ENCODE peak calls at places on chromosomes 2 and 18, in six cellular contexts. One of them, this sample, is unnamed.

GRCh38 chr2:127771756-127772155 is 39.2 kb downstream of the WDR33 start:
- DNase-seq in bronchial epithelial cell: peak
- DNase-seq in SK-N-DZ: no peak
- DNase-seq in GM20000: no peak
- DNase-seq in lower lobe of right lung: no peak
- DNase-seq in brain microvascular endothelial cell: peak
- DNase-seq in this sample: no peak

GRCh38 chr2:167383610-167384194 is 495.4 kb downstream of the XIRP2 start:
- DNase-seq in bronchial epithelial cell: no peak
- DNase-seq in SK-N-DZ: no peak
- DNase-seq in GM20000: no peak
- DNase-seq in lower lobe of right lung: no peak
- DNase-seq in brain microvascular endothelial cell: no peak
- DNase-seq in this sample: no peak

GRCh38 chr2:45782968-45783367 is 131.5 kb downstream of the PRKCE start:
- DNase-seq in bronchial epithelial cell: no peak
- DNase-seq in SK-N-DZ: peak
- DNase-seq in GM20000: no peak
- DNase-seq in lower lobe of right lung: no peak
- DNase-seq in brain microvascular endothelial cell: no peak
- DNase-seq in this sample: no peak

GRCh38 chr2:68921646-68922045 is 31.0 kb downstream of the GKN2 start:
- DNase-seq in bronchial epithelial cell: peak
- DNase-seq in SK-N-DZ: no peak
- DNase-seq in GM20000: no peak
- DNase-seq in lower lobe of right lung: no peak
- DNase-seq in brain microvascular endothelial cell: peak
- DNase-seq in this sample: no peak

GRCh38 chr2:109135572-109136185 is 6.7 kb downstream of the SH3RF3 start:
- DNase-seq in bronchial epithelial cell: no peak
- DNase-seq in SK-N-DZ: no peak
- DNase-seq in GM20000: no peak
- DNase-seq in lower lobe of right lung: no peak
- DNase-seq in brain microvascular endothelial cell: no peak
- DNase-seq in this sample: no peak

GRCh38 chr18:35818353-35818667 is 154.2 kb upstream of the RMP24 start:
- DNase-seq in bronchial epithelial cell: no peak
- DNase-seq in SK-N-DZ: no peak
- DNase-seq in GM20000: no peak
- DNase-seq in lower lobe of right lung: no peak
- DNase-seq in brain microvascular endothelial cell: no peak
- DNase-seq in this sample: no peak

GRCh38 chr2:229297284-229297683 is 26.2 kb upstream of the PID1 start:
- DNase-seq in bronchial epithelial cell: peak
- DNase-seq in SK-N-DZ: no peak
- DNase-seq in GM20000: no peak
- DNase-seq in lower lobe of right lung: no peak
- DNase-seq in brain microvascular endothelial cell: no peak
- DNase-seq in this sample: no peak

GRCh38 chr2:238883315-238884004 is 35.6 kb downstream of the TWIST2 start:
- DNase-seq in bronchial epithelial cell: no peak
- DNase-seq in SK-N-DZ: no peak
- DNase-seq in GM20000: no peak
- DNase-seq in lower lobe of right lung: no peak
- DNase-seq in brain microvascular endothelial cell: no peak
- DNase-seq in this sample: no peak

GRCh38 chr18:8948471-8949149 is 153.9 kb upstream of the NDUFV2 start:
- DNase-seq in bronchial epithelial cell: peak
- DNase-seq in SK-N-DZ: peak
- DNase-seq in GM20000: no peak
- DNase-seq in lower lobe of right lung: no peak
- DNase-seq in brain microvascular endothelial cell: peak
- DNase-seq in this sample: no peak

GRCh38 chr2:154934213-154934612 is 235.7 kb downstream of the KCNJ3 start:
- DNase-seq in bronchial epithelial cell: no peak
- DNase-seq in SK-N-DZ: no peak
- DNase-seq in GM20000: no peak
- DNase-seq in lower lobe of right lung: no peak
- DNase-seq in brain microvascular endothelial cell: no peak
- DNase-seq in this sample: no peak

GRCh38 chr18:21361297-21361880 is 119.4 kb downstream of the GREB1L start:
- DNase-seq in bronchial epithelial cell: no peak
- DNase-seq in SK-N-DZ: peak
- DNase-seq in GM20000: no peak
- DNase-seq in lower lobe of right lung: no peak
- DNase-seq in brain microvascular endothelial cell: no peak
- DNase-seq in this sample: no peak

GRCh38 chr2:201532686-201533304 is 81.3 kb downstream of the STRADB start:
- DNase-seq in bronchial epithelial cell: peak
- DNase-seq in SK-N-DZ: no peak
- DNase-seq in GM20000: peak
- DNase-seq in lower lobe of right lung: no peak
- DNase-seq in brain microvascular endothelial cell: peak
- DNase-seq in this sample: no peak

GRCh38 chr2:100548771-100549170 is 14.0 kb upstream of the PDCL3 start:
- DNase-seq in bronchial epithelial cell: no peak
- DNase-seq in SK-N-DZ: no peak
- DNase-seq in GM20000: no peak
- DNase-seq in lower lobe of right lung: no peak
- DNase-seq in brain microvascular endothelial cell: no peak
- DNase-seq in this sample: no peak

GRCh38 chr2:180258041-180258537 is 251.0 kb upstream of the CWC22 start:
- DNase-seq in bronchial epithelial cell: no peak
- DNase-seq in SK-N-DZ: no peak
- DNase-seq in GM20000: no peak
- DNase-seq in lower lobe of right lung: no peak
- DNase-seq in brain microvascular endothelial cell: no peak
- DNase-seq in this sample: no peak

GRCh38 chr2:29117636-29118303 is 2.6 kb downstream of the CLIP4 start:
- DNase-seq in bronchial epithelial cell: peak
- DNase-seq in SK-N-DZ: no peak
- DNase-seq in GM20000: no peak
- DNase-seq in lower lobe of right lung: no peak
- DNase-seq in brain microvascular endothelial cell: no peak
- DNase-seq in this sample: no peak

GRCh38 chr2:105912081-105912480 is 167.4 kb downstream of the NCK2 start:
- DNase-seq in bronchial epithelial cell: peak
- DNase-seq in SK-N-DZ: no peak
- DNase-seq in GM20000: no peak
- DNase-seq in lower lobe of right lung: no peak
- DNase-seq in brain microvascular endothelial cell: no peak
- DNase-seq in this sample: no peak

GRCh38 chr2:11582526-11583202 is 48.8 kb downstream of the GREB1 start:
- DNase-seq in bronchial epithelial cell: peak
- DNase-seq in SK-N-DZ: peak
- DNase-seq in GM20000: peak
- DNase-seq in lower lobe of right lung: no peak
- DNase-seq in brain microvascular endothelial cell: peak
- DNase-seq in this sample: peak

GRCh38 chr2:212841426-212841825 is 302.8 kb upstream of the ERBB4 start:
- DNase-seq in bronchial epithelial cell: no peak
- DNase-seq in SK-N-DZ: no peak
- DNase-seq in GM20000: no peak
- DNase-seq in lower lobe of right lung: no peak
- DNase-seq in brain microvascular endothelial cell: no peak
- DNase-seq in this sample: no peak

GRCh38 chr2:29110916-29111315 is 4.3 kb upstream of the CLIP4 start:
- DNase-seq in bronchial epithelial cell: peak
- DNase-seq in SK-N-DZ: no peak
- DNase-seq in GM20000: peak
- DNase-seq in lower lobe of right lung: no peak
- DNase-seq in brain microvascular endothelial cell: no peak
- DNase-seq in this sample: no peak

GRCh38 chr2:103808814-103809213 is 1045.1 kb upstream of the POU3F3 start:
- DNase-seq in bronchial epithelial cell: no peak
- DNase-seq in SK-N-DZ: no peak
- DNase-seq in GM20000: no peak
- DNase-seq in lower lobe of right lung: no peak
- DNase-seq in brain microvascular endothelial cell: no peak
- DNase-seq in this sample: no peak

GRCh38 chr2:221822416-221822815 is 250.3 kb upstream of the EPHA4 start:
- DNase-seq in bronchial epithelial cell: no peak
- DNase-seq in SK-N-DZ: no peak
- DNase-seq in GM20000: no peak
- DNase-seq in lower lobe of right lung: no peak
- DNase-seq in brain microvascular endothelial cell: no peak
- DNase-seq in this sample: no peak

GRCh38 chr2:53342248-53342647 is 425.4 kb upstream of the CHAC2 start:
- DNase-seq in bronchial epithelial cell: no peak
- DNase-seq in SK-N-DZ: no peak
- DNase-seq in GM20000: no peak
- DNase-seq in lower lobe of right lung: no peak
- DNase-seq in brain microvascular endothelial cell: no peak
- DNase-seq in this sample: no peak

GRCh38 chr18:10727477-10727876 is 201.7 kb downstream of the NAPG start:
- DNase-seq in bronchial epithelial cell: no peak
- DNase-seq in SK-N-DZ: no peak
- DNase-seq in GM20000: no peak
- DNase-seq in lower lobe of right lung: no peak
- DNase-seq in brain microvascular endothelial cell: no peak
- DNase-seq in this sample: no peak

GRCh38 chr2:80326214-80326613 is 21.7 kb upstream of the LRRTM1 start:
- DNase-seq in bronchial epithelial cell: peak
- DNase-seq in SK-N-DZ: peak
- DNase-seq in GM20000: no peak
- DNase-seq in lower lobe of right lung: no peak
- DNase-seq in brain microvascular endothelial cell: no peak
- DNase-seq in this sample: no peak

GRCh38 chr2:102789349-102790085 is 27.7 kb downstream of the TMEM182 start:
- DNase-seq in bronchial epithelial cell: no peak
- DNase-seq in SK-N-DZ: no peak
- DNase-seq in GM20000: no peak
- DNase-seq in lower lobe of right lung: no peak
- DNase-seq in brain microvascular endothelial cell: no peak
- DNase-seq in this sample: no peak

GRCh38 chr2:177268901-177269300 is 4.4 kb upstream of the NFE2L2 start:
- DNase-seq in bronchial epithelial cell: peak
- DNase-seq in SK-N-DZ: no peak
- DNase-seq in GM20000: no peak
- DNase-seq in lower lobe of right lung: no peak
- DNase-seq in brain microvascular endothelial cell: no peak
- DNase-seq in this sample: no peak

GRCh38 chr2:181949047-181949446 is 36.6 kb upstream of the PPP1R1C start:
- DNase-seq in bronchial epithelial cell: peak
- DNase-seq in SK-N-DZ: no peak
- DNase-seq in GM20000: no peak
- DNase-seq in lower lobe of right lung: no peak
- DNase-seq in brain microvascular endothelial cell: peak
- DNase-seq in this sample: no peak

GRCh38 chr2:6576312-6576711 is 289.4 kb downstream of the CMPK2 start:
- DNase-seq in bronchial epithelial cell: peak
- DNase-seq in SK-N-DZ: no peak
- DNase-seq in GM20000: no peak
- DNase-seq in lower lobe of right lung: no peak
- DNase-seq in brain microvascular endothelial cell: peak
- DNase-seq in this sample: no peak

GRCh38 chr2:111626037-111626861 is 257.7 kb downstream of the ANAPC1 start:
- DNase-seq in bronchial epithelial cell: peak
- DNase-seq in SK-N-DZ: no peak
- DNase-seq in GM20000: no peak
- DNase-seq in lower lobe of right lung: no peak
- DNase-seq in brain microvascular endothelial cell: no peak
- DNase-seq in this sample: no peak

GRCh38 chr2:219851169-219851568 is 223.7 kb downstream of the SLC4A3 start:
- DNase-seq in bronchial epithelial cell: no peak
- DNase-seq in SK-N-DZ: no peak
- DNase-seq in GM20000: no peak
- DNase-seq in lower lobe of right lung: no peak
- DNase-seq in brain microvascular endothelial cell: no peak
- DNase-seq in this sample: no peak

GRCh38 chr18:47150824-47151366 is 595 bp upstream of the HDHD2 start:
- DNase-seq in bronchial epithelial cell: peak
- DNase-seq in SK-N-DZ: no peak
- DNase-seq in GM20000: no peak
- DNase-seq in lower lobe of right lung: no peak
- DNase-seq in brain microvascular endothelial cell: peak
- DNase-seq in this sample: no peak

GRCh38 chr2:73283545-73284295 is 558 bp downstream of the FBXO41 start:
- DNase-seq in bronchial epithelial cell: no peak
- DNase-seq in SK-N-DZ: peak
- DNase-seq in GM20000: no peak
- DNase-seq in lower lobe of right lung: peak
- DNase-seq in brain microvascular endothelial cell: no peak
- DNase-seq in this sample: no peak

GRCh38 chr2:119028327-119029174 is 86.6 kb downstream of the MARCO start:
- DNase-seq in bronchial epithelial cell: peak
- DNase-seq in SK-N-DZ: peak
- DNase-seq in GM20000: peak
- DNase-seq in lower lobe of right lung: no peak
- DNase-seq in brain microvascular endothelial cell: peak
- DNase-seq in this sample: peak

GRCh38 chr18:13811993-13812392 is 12.0 kb upstream of the MC5R start:
- DNase-seq in bronchial epithelial cell: no peak
- DNase-seq in SK-N-DZ: no peak
- DNase-seq in GM20000: no peak
- DNase-seq in lower lobe of right lung: no peak
- DNase-seq in brain microvascular endothelial cell: no peak
- DNase-seq in this sample: no peak

GRCh38 chr2:238649123-238649522 is 198.8 kb upstream of the TWIST2 start:
- DNase-seq in bronchial epithelial cell: no peak
- DNase-seq in SK-N-DZ: no peak
- DNase-seq in GM20000: no peak
- DNase-seq in lower lobe of right lung: no peak
- DNase-seq in brain microvascular endothelial cell: no peak
- DNase-seq in this sample: no peak

GRCh38 chr2:19185061-19185460 is 173.4 kb downstream of the OSR1 start:
- DNase-seq in bronchial epithelial cell: peak
- DNase-seq in SK-N-DZ: no peak
- DNase-seq in GM20000: no peak
- DNase-seq in lower lobe of right lung: no peak
- DNase-seq in brain microvascular endothelial cell: peak
- DNase-seq in this sample: no peak

This sample was measured in progenitor cell of endocrine pancreas.